ENCODE peak calls at places on chromosome 22, in five cellular contexts. D is Right ventricle myocardium superior, T is endothelial cell, A is ELR, Z is posterior vena cava. X is an unnamed sample.

GRCh38 chr22:32584650-32585049 is 110.0 kb downstream of the FBXO7 start:
- DNase-seq in D (no peak), T (no peak), A (no peak), Z (no peak), X (no peak)

GRCh38 chr22:23800297-23801237 is 13.8 kb downstream of the SMARCB1 start:
- DNase-seq in D (no peak), T (no peak), A (no peak), Z (no peak), X (no peak)

GRCh38 chr22:28899199-28899853 is 16.0 kb downstream of the ZNRF3 start:
- DNase-seq in D (no peak), T (no peak), A (no peak), Z (no peak), X (no peak)

GRCh38 chr22:20407829-20408228 is 13.9 kb downstream of the ZNF74 start:
- DNase-seq in D (no peak), T (no peak), A (no peak), Z (no peak), X (no peak)

GRCh38 chr22:39996732-39997131 is 2.0 kb downstream of the FAM83F start:
- DNase-seq in D (no peak), T (no peak), A (no peak), Z (no peak), X (no peak)

GRCh38 chr22:39243443-39244072 is 1.2 kb downstream of the PDGFB start:
- DNase-seq in D (no peak), T (no peak), A (no peak), Z (no peak), X (no peak)

GRCh38 chr22:37887610-37888378 is 18.3 kb upstream of the MICALL1 start:
- DNase-seq in D (peak), T (peak), A (peak), Z (no peak), X (peak)

GRCh38 chr22:43881091-43882061 is 10.4 kb downstream of the PNPLA5 start:
- DNase-seq in D (no peak), T (no peak), A (no peak), Z (peak), X (no peak)

GRCh38 chr22:48697694-48698276 is 1129.9 kb downstream of the BRD1 start:
- DNase-seq in D (no peak), T (no peak), A (no peak), Z (no peak), X (no peak)

GRCh38 chr22:50481440-50482106 is at the start of gene ADM2:
- DNase-seq in D (no peak), T (peak), A (peak), Z (no peak), X (no peak)

GRCh38 chr22:48740731-48741405 is 1086.8 kb downstream of the BRD1 start:
- DNase-seq in D (no peak), T (no peak), A (no peak), Z (peak), X (no peak)

GRCh38 chr22:38172016-38172431 is 9.6 kb downstream of the PLA2G6 start:
- DNase-seq in D (no peak), T (no peak), A (no peak), Z (no peak), X (no peak)

GRCh38 chr22:27416553-27417427 is 384.8 kb downstream of the MN1 start:
- DNase-seq in D (no peak), T (no peak), A (peak), Z (no peak), X (peak)

GRCh38 chr22:35525687-35526332 is 14.8 kb upstream of the RASD2 start:
- DNase-seq in D (no peak), T (no peak), A (no peak), Z (no peak), X (no peak)

GRCh38 chr22:21094911-21095772 is 49.4 kb downstream of the LRRC74B start:
- DNase-seq in D (no peak), T (no peak), A (no peak), Z (no peak), X (no peak)

GRCh38 chr22:19974233-19974861 is 32.7 kb upstream of the TXNRD2 start:
- DNase-seq in D (no peak), T (peak), A (peak), Z (no peak), X (no peak)

GRCh38 chr22:45335021-45335818 is 25.5 kb downstream of the FAM118A start:
- DNase-seq in D (peak), T (peak), A (no peak), Z (no peak), X (no peak)

GRCh38 chr22:24208012-24208749 is 26.9 kb downstream of the SUSD2 start:
- DNase-seq in D (no peak), T (no peak), A (peak), Z (no peak), X (peak)

GRCh38 chr22:46587492-46588278 is 32.5 kb upstream of the GRAMD4 start:
- DNase-seq in D (peak), T (no peak), A (no peak), Z (no peak), X (no peak)

GRCh38 chr22:24386814-24387550 is 40.4 kb upstream of the ADORA2A start:
- DNase-seq in D (no peak), T (no peak), A (no peak), Z (no peak), X (no peak)

GRCh38 chr22:44523981-44524759 is 26.1 kb upstream of the RTL6 start:
- DNase-seq in D (peak), T (no peak), A (peak), Z (peak), X (peak)

GRCh38 chr22:40050258-40050657 is 55.5 kb downstream of the FAM83F start:
- DNase-seq in D (no peak), T (no peak), A (no peak), Z (no peak), X (no peak)

GRCh38 chr22:37295213-37295886 is 13.0 kb downstream of the CYTH4 start:
- DNase-seq in D (no peak), T (no peak), A (no peak), Z (no peak), X (no peak)

GRCh38 chr22:17917490-17917983 is 106.8 kb downstream of the MICAL3 start:
- DNase-seq in D (peak), T (no peak), A (no peak), Z (no peak), X (no peak)

GRCh38 chr22:36425977-36426523 is 38.3 kb upstream of the MYH9 start:
- DNase-seq in D (peak), T (peak), A (peak), Z (no peak), X (no peak)

GRCh38 chr22:45565171-45565570 is 62.5 kb downstream of the FBLN1 start:
- DNase-seq in D (no peak), T (no peak), A (no peak), Z (peak), X (no peak)

GRCh38 chr22:20809538-20810185 is 35.7 kb downstream of the SERPIND1 start:
- DNase-seq in D (no peak), T (no peak), A (no peak), Z (no peak), X (no peak)

GRCh38 chr22:37183432-37184379 is 4.3 kb downstream of the C1QTNF6 start:
- DNase-seq in D (no peak), T (no peak), A (no peak), Z (peak), X (no peak)